ENCODE peak calls at places on chromosomes 12 and 14, in six cellular contexts. H, B, L, I, N and U are unnamed samples.
A peak's percentile ranks its signal among the peaks of the same experiment; 100 is the strongest.

GRCh38 chr14:91506226-91506625 is 3.9 kb downstream of the PPP4R3A start:
- DNase-seq in H (no peak), B (no peak), L (no peak), I (no peak), N (no peak), U (no peak)

GRCh38 chr14:96094656-96095055 is 55.5 kb downstream of the C14orf132 start:
- DNase-seq in H (no peak), B (no peak), L (no peak), I (no peak), N (no peak), U (no peak)

GRCh38 chr14:92589213-92589852 is 75.8 kb downstream of the RIN3 start:
- DNase-seq in H (peak; percentile 30), B (peak; percentile 52), L (no peak), I (peak; percentile 33), N (peak; percentile 73), U (no peak)

GRCh38 chr14:85764809-85765208 is 234.9 kb downstream of the FLRT2 start:
- DNase-seq in H (no peak), B (no peak), L (no peak), I (no peak), N (no peak), U (no peak)

GRCh38 chr12:47188576-47189441 is 109.0 kb upstream of the AMIGO2 start:
- DNase-seq in H (no peak), B (peak; percentile 84), L (no peak), I (peak; percentile 51), N (peak; percentile 12), U (no peak)

GRCh38 chr14:23349156-23349845 is 3.4 kb downstream of the SLC22A17 start:
- DNase-seq in H (no peak), B (no peak), L (no peak), I (no peak), N (no peak), U (no peak)

GRCh38 chr12:131137836-131138637 is 184.3 kb downstream of the ADGRD1 start:
- DNase-seq in H (peak; percentile 5), B (no peak), L (peak; percentile 29), I (no peak), N (no peak), U (no peak)

GRCh38 chr14:106442857-106443256 is 916.5 kb downstream of the TMEM121 start:
- DNase-seq in H (no peak), B (no peak), L (no peak), I (no peak), N (no peak), U (no peak)

GRCh38 chr14:73239463-73240241 is 2.3 kb downstream of the PAPLN start:
- DNase-seq in H (peak; percentile 14), B (peak; percentile 49), L (peak; percentile 61), I (peak; percentile 43), N (peak; percentile 28), U (no peak)

GRCh38 chr12:102474438-102475064 is 5.8 kb downstream of the IGF1 start:
- DNase-seq in H (peak; percentile 38), B (peak; percentile 62), L (no peak), I (peak; percentile 4), N (peak; percentile 44), U (no peak)

GRCh38 chr12:122999986-123000420 is 19.5 kb downstream of the ARL6IP4 start:
- DNase-seq in H (no peak), B (no peak), L (no peak), I (no peak), N (no peak), U (no peak)

GRCh38 chr12:6341439-6342139 is at the start of gene TNFRSF1A:
- DNase-seq in H (peak; percentile 89), B (peak; percentile 85), L (peak; percentile 82), I (peak; percentile 89), N (peak; percentile 70), U (no peak)

GRCh38 chr12:98352835-98353234 is 162.6 kb upstream of the TMPO start:
- DNase-seq in H (no peak), B (no peak), L (no peak), I (peak; percentile 60), N (no peak), U (no peak)

GRCh38 chr12:59737725-59738463 is 142.1 kb downstream of the SLC16A7 start:
- DNase-seq in H (peak; percentile 28), B (peak; percentile 46), L (no peak), I (peak; percentile 20), N (no peak), U (no peak)

GRCh38 chr12:28513983-28514382 is 323.7 kb downstream of the CCDC91 start:
- DNase-seq in H (no peak), B (no peak), L (no peak), I (no peak), N (no peak), U (no peak)

GRCh38 chr14:22314183-22314820 is 274.7 kb downstream of the DAD1 start:
- DNase-seq in H (peak; percentile 76), B (peak; percentile 62), L (peak; percentile 36), I (peak; percentile 69), N (peak; percentile 81), U (peak; percentile 62)

GRCh38 chr12:80632835-80633234 is 74.6 kb upstream of the MYF6 start:
- DNase-seq in H (peak; percentile 77), B (no peak), L (peak; percentile 87), I (no peak), N (peak; percentile 49), U (peak; percentile 21)

GRCh38 chr12:46487567-46488131 is 115.1 kb upstream of the SLC38A2 start:
- DNase-seq in H (no peak), B (no peak), L (no peak), I (no peak), N (no peak), U (no peak)

GRCh38 chr12:66144796-66145754 is 14.5 kb upstream of the LLPH start:
- DNase-seq in H (peak; percentile 71), B (peak; percentile 75), L (no peak), I (peak; percentile 63), N (peak; percentile 79), U (peak; percentile 27)

GRCh38 chr12:130433411-130433810 is 95.7 kb downstream of the PIWIL1 start:
- DNase-seq in H (peak; percentile 3), B (no peak), L (no peak), I (no peak), N (no peak), U (no peak)

GRCh38 chr14:81303258-81303935 is 82.6 kb upstream of the GTF2A1 start:
- DNase-seq in H (no peak), B (no peak), L (no peak), I (no peak), N (peak; percentile 93), U (no peak)

GRCh38 chr14:72643317-72643801 is 250.5 kb downstream of the DPF3 start:
- DNase-seq in H (peak; percentile 72), B (peak; percentile 99), L (no peak), I (peak; percentile 99), N (peak; percentile 87), U (no peak)

DNA sequence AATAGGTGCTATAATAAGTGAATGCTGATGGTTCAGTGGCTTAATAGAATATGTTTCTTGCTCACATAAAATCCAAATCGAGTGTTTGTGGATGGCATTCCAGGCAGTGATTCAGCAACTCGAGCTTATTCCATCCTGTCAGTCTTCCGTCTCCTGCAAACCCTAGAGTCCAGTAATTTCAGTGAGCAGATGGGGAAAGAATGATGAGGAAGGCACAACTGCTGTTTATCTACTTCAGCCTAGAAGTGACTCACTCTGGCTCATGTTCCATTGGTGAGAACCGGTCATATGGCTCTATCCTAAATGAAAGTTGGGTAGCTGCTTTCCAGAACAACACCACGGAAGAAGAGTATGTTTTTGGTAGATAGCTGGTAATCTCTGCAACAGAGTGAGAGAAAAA is 421.8 kb upstream of the PDE3A start:
- DNase-seq in H (no peak), B (peak; percentile 98), L (no peak), I (peak; percentile 96), N (peak; percentile 45), U (no peak)
- H2AK5ac ChIP-seq in H (no peak overlapping the region), B (no peak overlapping the region), L (no peak overlapping the region), I (no peak overlapping the region), N (no peak overlapping the region), U (no peak overlapping the region)

GRCh38 chr12:68899251-68899771 is 33.7 kb downstream of the CPM start:
- DNase-seq in H (peak; percentile 19), B (peak; percentile 59), L (no peak), I (peak; percentile 10), N (peak; percentile 43), U (no peak)
- H3K4me1 ChIP-seq in H (no peaks in the 10 kb centered on the region), B (peaks cover 2% of the 10 kb centered on the region), L (no peaks in the 10 kb centered on the region), I (peaks cover 5% of the 10 kb centered on the region), N (peaks cover 3% of the 10 kb centered on the region), U (no peaks in the 10 kb centered on the region)

DNA sequence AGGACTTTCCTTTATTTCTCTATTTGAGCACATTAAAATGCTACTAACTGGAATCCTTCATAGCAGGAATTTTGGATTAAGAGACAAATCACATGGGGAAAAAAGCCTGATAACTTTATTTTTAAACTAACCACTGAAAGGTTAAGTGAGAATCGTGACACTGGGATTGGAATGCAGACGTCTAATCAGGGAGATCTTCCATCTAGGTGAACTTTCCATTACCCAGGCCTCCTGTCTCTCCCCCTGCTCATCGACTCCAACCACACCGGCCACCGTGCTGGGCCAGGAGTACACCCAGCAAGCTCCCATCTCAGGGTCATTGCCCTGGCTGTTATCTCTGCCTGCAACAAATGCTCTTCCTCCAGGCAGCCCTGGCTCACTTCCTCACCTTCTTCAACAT is 19.0 kb downstream of the PTGER2 start:
- DNase-seq in H (no peak), B (no peak), L (no peak), I (no peak), N (no peak), U (no peak)
- H4K8ac ChIP-seq in H (no peak overlapping the region), B (peak overlapping the region; percentile 66), L (no peak overlapping the region), I (peak overlapping the region; percentile 55), N (no peak overlapping the region), U (peak overlapping the region; percentile 1)

DNA sequence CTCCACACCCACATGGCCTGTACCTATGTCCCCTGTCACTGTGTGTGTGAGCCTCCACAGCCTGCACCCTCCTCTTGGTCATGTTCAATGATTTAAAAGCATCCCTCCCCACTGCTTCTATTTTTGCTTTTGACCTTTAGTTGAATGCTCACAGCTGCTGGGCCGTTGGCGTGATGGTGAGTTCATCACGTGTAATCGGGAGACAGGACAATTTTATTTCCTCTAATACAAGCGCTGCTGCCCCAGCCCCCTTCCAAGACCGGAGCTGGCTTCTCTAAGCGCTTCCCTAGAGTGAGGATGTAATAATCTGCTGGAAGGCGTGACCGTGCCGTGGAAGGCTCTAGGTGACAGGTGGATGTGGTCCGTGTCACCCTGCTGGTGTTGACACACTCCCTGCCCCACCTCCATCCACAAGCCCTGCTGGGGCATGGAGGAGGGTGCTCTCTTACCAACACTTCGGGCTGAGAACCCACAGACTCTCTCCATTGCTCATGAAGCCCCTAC is 25.4 kb downstream of the CCDC85C start:
- DNase-seq in H (no peak), B (no peak), L (no peak), I (no peak), N (peak; percentile 47), U (no peak)
- H2AK5ac ChIP-seq in H (no peak overlapping the region), B (peak overlapping the region; percentile 96), L (no peak overlapping the region), I (peak overlapping the region; percentile 20), N (peak overlapping the region; percentile 61), U (peak overlapping the region; percentile 67)

GRCh38 chr14:68523326-68523610 is 269.6 kb downstream of the ZFP36L1 start:
- DNase-seq in H (no peak), B (no peak), L (no peak), I (no peak), N (no peak), U (no peak)

GRCh38 chr14:68520637-68521556 is 272.0 kb downstream of the ZFP36L1 start:
- DNase-seq in H (peak; percentile 93), B (no peak), L (peak; percentile 78), I (no peak), N (peak; percentile 96), U (no peak)

GRCh38 chr14:68522510-68523325 is 270.1 kb downstream of the ZFP36L1 start:
- DNase-seq in H (peak; percentile 26), B (no peak), L (no peak), I (no peak), N (peak; percentile 51), U (peak; percentile 86)

GRCh38 chr14:68521557-68521901 is 271.3 kb downstream of the ZFP36L1 start:
- DNase-seq in H (no peak), B (no peak), L (no peak), I (no peak), N (no peak), U (no peak)

GRCh38 chr14:68521952-68522509 is 270.8 kb downstream of the ZFP36L1 start:
- DNase-seq in H (no peak), B (no peak), L (no peak), I (no peak), N (no peak), U (no peak)
- H3K4me1 ChIP-seq in H (peaks cover 1% of the 10 kb centered on the region), B (peaks cover 9% of the 10 kb centered on the region), L (peaks cover 4% of the 10 kb centered on the region), I (peaks cover 13% of the 10 kb centered on the region), N (peaks cover 33% of the 10 kb centered on the region), U (peaks cover 22% of the 10 kb centered on the region)